ENCODE peak calls at places on chromosomes 16 and 17, in seven cellular contexts. N, K, S, Y, Z, R and C are unnamed samples.

GRCh38 chr17:34313164-34313563 is 6.1 kb upstream of the CCL8 start:
- DNase-seq in S (no peak), R (no peak), N (no peak), Y (peak; percentile 6), K (no peak), Z (no peak), C (no peak)

GRCh38 chr16:1288813-1289479 is 20.5 kb upstream of the UBE2I start:
- DNase-seq in Y (no peak), Z (no peak), S (no peak), N (no peak), R (no peak), K (no peak), C (no peak)

GRCh38 chr17:72697602-72698146 is 394.8 kb downstream of the SLC39A11 start:
- DNase-seq in K (no peak), N (no peak), R (no peak), S (no peak), Y (no peak), Z (peak; percentile 93), C (no peak)

GRCh38 chr16:84357191-84357651 is 11.1 kb upstream of the ATP2C2 start:
- DNase-seq in Z (no peak), R (no peak), K (no peak), S (no peak), N (peak; percentile 31), Y (peak; percentile 90), C (no peak)

GRCh38 chr17:7916799-7917198 is 710 bp upstream of the RNF227 start:
- DNase-seq in Y (peak; percentile 28), S (no peak), R (no peak), N (no peak), Z (no peak), K (no peak), C (no peak)

GRCh38 chr16:55495616-55496289 is 13.1 kb upstream of the LPCAT2 start:
- DNase-seq in Y (peak; percentile 70), N (no peak), K (no peak), S (no peak), R (no peak), Z (no peak), C (no peak)

GRCh38 chr17:60640503-60640902 is 37.1 kb upstream of the BCAS3 start:
- DNase-seq in S (no peak), Z (no peak), N (no peak), K (no peak), R (no peak), Y (peak; percentile 27), C (no peak)

GRCh38 chr16:84592718-84593117 is 25.2 kb downstream of the COTL1 start:
- DNase-seq in N (no peak), Z (no peak), S (no peak), R (no peak), Y (no peak), K (no peak), C (no peak)

GRCh38 chr17:38869647-38870258 is at the start of gene LASP1:
- DNase-seq in Z (peak; percentile 85), R (peak; percentile 81), K (peak; percentile 100), N (peak; percentile 86), Y (peak; percentile 87), S (peak; percentile 95), C (peak; percentile 45)

GRCh38 chr16:48627148-48627547 is 17.2 kb upstream of the N4BP1 start:
- DNase-seq in N (no peak), K (no peak), S (no peak), R (no peak), Z (no peak), Y (no peak), C (no peak)

GRCh38 chr16:76277099-76278030 is at the start of gene CNTNAP4:
- DNase-seq in Y (peak; percentile 4), Z (peak; percentile 88), S (no peak), N (no peak), K (no peak), R (no peak), C (no peak)

GRCh38 chr17:7219812-7220592 is at the start of the genes ACADVL and DLG4:
- DNase-seq in N (peak; percentile 90), K (peak; percentile 84), R (peak; percentile 47), S (peak; percentile 85), Z (peak; percentile 83), Y (peak; percentile 89), C (no peak)

GRCh38 chr16:48448799-48449481 is 63.7 kb upstream of the SIAH1 start:
- DNase-seq in K (no peak), Y (no peak), N (no peak), S (no peak), Z (no peak), R (no peak), C (no peak)

GRCh38 chr16:57668259-57668563 is at the start of gene ADGRG3:
- DNase-seq in Z (no peak), R (no peak), N (no peak), K (no peak), Y (no peak), S (no peak), C (no peak)